ENCODE peak calls at places on chromosomes 11 and 22, in ten cellular contexts. O is hippocampal formation, P is right atrium auricular region, G is Caki2, R is GM04504, H is tibial artery, E is pancreas, M is B cell, I is uterus, J is GDM1. D is an unnamed sample.

GRCh38 chr11:31887180-31887579 is 76.1 kb upstream of the PAX6 start:
- DNase-seq in O (no peak), R (no peak), J (no peak), P (no peak), G (no peak), E (no peak), M (no peak), I (no peak), H (no peak), D (no peak)

GRCh38 chr11:27705873-27706820 is 5.9 kb upstream of the BDNF start:
- DNase-seq in M (no peak), O (no peak), I (no peak), J (no peak), P (no peak), E (no peak), G (peak), H (no peak), R (no peak), D (no peak)

GRCh38 chr11:64009710-64010109 is 23.5 kb downstream of the OTUB1 start:
- DNase-seq in G (no peak), P (no peak), J (no peak), E (no peak), O (no peak), R (no peak), H (no peak), I (no peak), M (no peak), D (no peak)

GRCh38 chr11:67051945-67052488 is 4.6 kb upstream of the RHOD start:
- DNase-seq in R (no peak), I (no peak), E (no peak), J (no peak), P (no peak), G (no peak), O (no peak), M (no peak), H (no peak), D (no peak)

GRCh38 chr11:35618497-35619029 is 303 bp downstream of the FJX1 start:
- DNase-seq in H (no peak), O (peak), R (no peak), E (peak), P (no peak), G (peak), J (no peak), M (peak), I (peak), D (no peak)

GRCh38 chr22:20805972-20806471 is 32.1 kb downstream of the SERPIND1 start:
- DNase-seq in G (no peak), R (no peak), I (no peak), M (no peak), O (no peak), J (no peak), E (no peak), P (no peak), H (peak), D (no peak)

GRCh38 chr11:86291466-86292262 is 10.4 kb upstream of the HIKESHI start:
- DNase-seq in G (peak), R (peak), I (peak), O (peak), H (no peak), M (peak), E (peak), P (no peak), J (peak), D (peak)

GRCh38 chr11:57008373-57008772 is 19.7 kb downstream of the OR5AK2 start:
- DNase-seq in R (no peak), M (no peak), J (no peak), E (no peak), H (no peak), G (no peak), P (no peak), O (no peak), I (no peak), D (no peak)

GRCh38 chr11:62542750-62543567 is 3.6 kb downstream of the AHNAK start:
- DNase-seq in H (peak), I (peak), P (peak), G (peak), J (peak), R (peak), M (peak), E (no peak), O (peak), D (peak)

GRCh38 chr11:69981119-69981770 is 96.9 kb upstream of the ANO1 start:
- DNase-seq in H (no peak), E (no peak), I (no peak), M (no peak), O (no peak), P (no peak), R (no peak), J (no peak), G (no peak), D (no peak)

GRCh38 chr22:41341990-41342389 is 39.8 kb upstream of the TEF start:
- DNase-seq in I (no peak), R (no peak), J (no peak), E (no peak), G (no peak), H (no peak), O (no peak), P (no peak), M (no peak), D (no peak)

GRCh38 chr11:73201249-73201648 is 16.8 kb upstream of the P2RY2 start:
- DNase-seq in E (no peak), I (no peak), H (peak), P (no peak), M (no peak), G (no peak), R (no peak), J (no peak), O (no peak), D (no peak)

GRCh38 chr11:111886032-111886431 is 6.7 kb downstream of the CFAP68 start:
- DNase-seq in G (no peak), H (no peak), R (no peak), I (no peak), E (no peak), J (no peak), O (no peak), P (no peak), M (no peak), D (no peak)

GRCh38 chr11:45444796-45445195 is 158.7 kb upstream of the SYT13 start:
- DNase-seq in R (no peak), M (no peak), J (no peak), G (peak), E (no peak), P (no peak), H (no peak), I (no peak), O (no peak), D (no peak)

GRCh38 chr11:119361056-119361787 is 14.7 kb upstream of the MFRP start:
- DNase-seq in I (peak), J (peak), R (peak), M (no peak), H (peak), E (peak), O (no peak), P (no peak), G (peak), D (peak)

GRCh38 chr11:62593434-62594044 is 2.2 kb upstream of the TUT1 start:
- DNase-seq in E (peak), O (peak), H (peak), J (peak), G (no peak), M (peak), I (peak), R (peak), P (peak), D (no peak)

GRCh38 chr22:48823941-48824340 is 1003.7 kb downstream of the BRD1 start:
- DNase-seq in G (no peak), R (no peak), J (no peak), H (peak), E (no peak), P (no peak), M (no peak), O (no peak), I (no peak), D (no peak)

GRCh38 chr22:31652129-31652528 is 9.9 kb downstream of the PISD start:
- DNase-seq in M (no peak), O (no peak), J (no peak), E (no peak), G (no peak), I (no peak), P (no peak), R (no peak), H (no peak), D (no peak)

GRCh38 chr11:35304393-35304790 is 115.0 kb downstream of the SLC1A2 start:
- DNase-seq in O (no peak), M (no peak), G (peak), H (no peak), R (no peak), E (no peak), I (no peak), J (peak), P (no peak), D (no peak)

GRCh38 chr11:77322506-77322905 is 21.0 kb upstream of the GDPD4 start:
- DNase-seq in R (peak), E (no peak), G (no peak), M (no peak), I (no peak), P (no peak), J (no peak), H (no peak), O (peak), D (no peak)

GRCh38 chr11:2701898-2702434 is 2.2 kb upstream of the KCNQ1OT1 start:
- DNase-seq in R (no peak), G (no peak), H (peak), J (no peak), P (no peak), I (peak), M (no peak), O (no peak), E (no peak), D (no peak)

GRCh38 chr11:32433249-32434115 is 1.9 kb downstream of the WT1 start:
- DNase-seq in G (no peak), J (no peak), E (no peak), I (no peak), R (no peak), O (no peak), H (no peak), P (no peak), M (no peak), D (no peak)

GRCh38 chr11:66936326-66936725 is 21.9 kb downstream of the PC start:
- DNase-seq in E (no peak), R (no peak), H (no peak), P (no peak), I (no peak), G (peak), J (no peak), M (no peak), O (no peak), D (no peak)

GRCh38 chr22:37681001-37681424 is 5.1 kb upstream of the NOL12 start:
- DNase-seq in E (no peak), J (no peak), G (no peak), M (no peak), O (no peak), P (no peak), H (no peak), I (no peak), R (no peak), D (no peak)

GRCh38 chr11:72069787-72070251 is 10.5 kb downstream of the NUMA1 start:
- DNase-seq in G (peak), J (peak), R (peak), E (peak), H (peak), P (peak), M (no peak), I (peak), O (peak), D (peak)

GRCh38 chr11:17541330-17541885 is 2.8 kb downstream of the USH1C start:
- DNase-seq in M (no peak), R (no peak), O (no peak), G (peak), J (no peak), E (peak), H (peak), P (no peak), I (no peak), D (no peak)

GRCh38 chr11:64611961-64612646 is 21.1 kb downstream of the SLC22A12 start:
- DNase-seq in P (no peak), E (no peak), I (no peak), G (no peak), O (no peak), J (peak), M (no peak), R (no peak), H (no peak), D (no peak)

GRCh38 chr11:78453140-78453935 is 35.7 kb upstream of the GAB2 start:
- DNase-seq in O (no peak), G (no peak), P (no peak), E (no peak), H (no peak), M (no peak), R (no peak), I (no peak), J (no peak), D (no peak)

GRCh38 chr11:79312591-79313267 is 128.1 kb downstream of the TENM4 start:
- DNase-seq in P (no peak), H (no peak), O (no peak), R (no peak), M (no peak), E (no peak), I (no peak), G (no peak), J (no peak), D (peak)

GRCh38 chr22:40243891-40244290 is 66.2 kb downstream of the TNRC6B start:
- DNase-seq in M (peak), P (no peak), I (no peak), E (no peak), J (peak), R (no peak), G (no peak), O (no peak), H (no peak), D (no peak)

GRCh38 chr11:1988667-1989317 is 8.8 kb downstream of the H19 start:
- DNase-seq in M (no peak), J (no peak), H (peak), E (no peak), P (peak), O (no peak), G (no peak), R (no peak), I (no peak), D (no peak)

GRCh38 chr11:105767945-105768344 is 158.1 kb downstream of the GRIA4 start:
- DNase-seq in G (no peak), E (no peak), J (no peak), H (no peak), R (no peak), O (no peak), M (no peak), P (no peak), I (no peak), D (no peak)

GRCh38 chr22:22894740-22895731 is 7.4 kb downstream of the IGLL5 start:
- DNase-seq in O (no peak), M (peak), H (peak), E (no peak), J (no peak), P (no peak), R (no peak), G (no peak), I (no peak), D (no peak)

GRCh38 chr11:66846671-66847091 is 3.4 kb downstream of the RCE1 start:
- DNase-seq in R (no peak), G (no peak), J (no peak), O (no peak), H (peak), P (no peak), I (no peak), M (no peak), E (no peak), D (no peak)

GRCh38 chr11:20260307-20260706 is 100.0 kb upstream of the DBX1 start:
- DNase-seq in P (no peak), E (no peak), H (no peak), I (no peak), M (no peak), J (no peak), G (no peak), O (no peak), R (no peak), D (no peak)

GRCh38 chr11:56876621-56877312 is 111.9 kb upstream of the OR5AK2 start:
- DNase-seq in G (no peak), J (no peak), O (no peak), M (no peak), I (no peak), P (no peak), E (no peak), R (peak), H (no peak), D (no peak)

GRCh38 chr22:44823806-44824205 is 71.4 kb downstream of the ARHGAP8 start:
- DNase-seq in R (no peak), G (no peak), H (no peak), E (no peak), I (no peak), M (no peak), O (no peak), P (no peak), J (no peak), D (no peak)

D was measured in hypothalamus.